ENCODE peak calls at places on chromosomes 3 and 15, in six cellular contexts. I is endodermal cell; G is neural crest cell; A is stimulated activated CD4-positive, alpha-beta T cell treated with anti-CD3 and anti-CD28 coated beads, Interleukin-2, amount 100 ng/mL, for 48 hours; O is fibroblast of mammary gland; T is ascending aorta. P is an unnamed sample.

GRCh38 chr3:55795736-55796135 is 308.6 kb upstream of the WNT5A start:
- DNase-seq in I (no peak), G (no peak), A (no peak), O (no peak), T (no peak), P (peak; percentile 1)

GRCh38 chr15:84606653-84607120 is 5.9 kb downstream of the ZSCAN2 start:
- DNase-seq in I (no peak), G (no peak), A (no peak), O (no peak), T (no peak), P (no peak)

GRCh38 chr3:53708001-53708621 is 138.1 kb downstream of the CHDH start:
- DNase-seq in I (peak; percentile 43), G (no peak), A (no peak), O (no peak), T (peak; percentile 25), P (no peak)

GRCh38 chr15:64688179-64688578 is 87.2 kb downstream of the RBPMS2 start:
- DNase-seq in I (no peak), G (no peak), A (no peak), O (no peak), T (no peak), P (no peak)

GRCh38 chr3:4889896-4890295 is 89.3 kb upstream of the BHLHE40 start:
- DNase-seq in I (no peak), G (no peak), A (no peak), O (peak; percentile 10), T (no peak), P (peak; percentile 47)

GRCh38 chr3:71076361-71076997 is 507.0 kb downstream of the FOXP1 start:
- DNase-seq in I (no peak), G (no peak), A (no peak), O (peak; percentile 89), T (no peak), P (peak; percentile 42)

GRCh38 chr3:58383476-58383875 is 50.2 kb downstream of the PDHB start:
- DNase-seq in I (no peak), G (no peak), A (no peak), O (peak; percentile 75), T (no peak), P (peak; percentile 49)

GRCh38 chr3:59017617-59017984 is 32.2 kb downstream of the CFAP20DC start:
- DNase-seq in I (no peak), G (no peak), A (no peak), O (no peak), T (no peak), P (no peak)

GRCh38 chr15:34951993-34952392 is 17.5 kb downstream of the AQR start:
- DNase-seq in I (no peak), G (no peak), A (no peak), O (peak; percentile 72), T (no peak), P (peak; percentile 74)

P was measured in fibroblast of pulmonary artery.